ENCODE peak calls at places on chromosomes 11 and 22, in six cellular contexts. B is AG10803, H is prostate gland, L is Peyer's patch, V is fibroblast of mammary gland, U is cardiac muscle cell. A is an unnamed sample.

GRCh38 chr22:29342577-29343312 is 27.2 kb upstream of the RASL10A start:
- DNase-seq in B (no peak), H (peak), L (no peak), V (no peak), U (peak), A (no peak)

GRCh38 chr11:62054484-62055121 is 69.2 kb upstream of the INCENP start:
- DNase-seq in B (peak), H (no peak), L (peak), V (peak), U (no peak), A (no peak)

GRCh38 chr11:94544832-94545640 is 1.3 kb downstream of the FUT4 start:
- DNase-seq in B (peak), H (peak), L (peak), V (no peak), U (no peak), A (peak)

GRCh38 chr11:131592734-131593133 is 222.3 kb downstream of the NTM start:
- DNase-seq in B (no peak), H (no peak), L (no peak), V (no peak), U (no peak), A (no peak)

GRCh38 chr22:24181088-24181995 is at the start of gene SUSD2:
- DNase-seq in B (no peak), H (no peak), L (peak), V (no peak), U (peak), A (peak)

GRCh38 chr11:73398721-73399120 is 22.5 kb downstream of the RELT start:
- DNase-seq in B (no peak), H (no peak), L (no peak), V (no peak), U (no peak), A (no peak)

GRCh38 chr22:45842141-45842831 is 134.7 kb downstream of the WNT7B start:
- DNase-seq in B (peak), H (peak), L (no peak), V (peak), U (no peak), A (no peak)

GRCh38 chr22:22753526-22754267 is 109.3 kb downstream of the GGTLC2 start:
- DNase-seq in B (no peak), H (peak), L (peak), V (peak), U (no peak), A (peak)

GRCh38 chr11:73306069-73306468 is 2.0 kb upstream of the ARHGEF17 start:
- DNase-seq in B (no peak), H (no peak), L (no peak), V (no peak), U (no peak), A (no peak)

GRCh38 chr22:49573109-49573765 is 254.4 kb downstream of the BRD1 start:
- DNase-seq in B (no peak), H (no peak), L (peak), V (no peak), U (no peak), A (no peak)

GRCh38 chr11:62337682-62338181 is 484 bp downstream of the ASRGL1 start:
- DNase-seq in B (no peak), H (peak), L (peak), V (no peak), U (peak), A (peak)

GRCh38 chr11:35919244-35919643 is 24.6 kb upstream of the LDLRAD3 start:
- DNase-seq in B (no peak), H (no peak), L (no peak), V (no peak), U (no peak), A (no peak)

GRCh38 chr22:29269731-29270474 is 1.8 kb downstream of the EWSR1 start:
- DNase-seq in B (no peak), H (no peak), L (no peak), V (peak), U (peak), A (peak)

GRCh38 chr11:68021167-68021787 is 9.2 kb upstream of the NDUFS8 start:
- DNase-seq in B (no peak), H (no peak), L (peak), V (no peak), U (peak), A (no peak)

GRCh38 chr11:77193915-77194830 is 66.1 kb downstream of the MYO7A start:
- DNase-seq in B (no peak), H (no peak), L (peak), V (no peak), U (no peak), A (no peak)

GRCh38 chr11:126499124-126499752 is 143.8 kb downstream of the ST3GAL4 start:
- DNase-seq in B (no peak), H (no peak), L (no peak), V (no peak), U (no peak), A (no peak)

GRCh38 chr11:128505449-128506058 is 81.8 kb downstream of the ETS1 start:
- DNase-seq in B (no peak), H (no peak), L (no peak), V (no peak), U (no peak), A (no peak)

GRCh38 chr11:38791346-38791961 is 2193.4 kb upstream of the RAG2 start:
- DNase-seq in B (peak), H (peak), L (peak), V (peak), U (peak), A (no peak)

GRCh38 chr11:74984730-74985129 is 4.0 kb upstream of the NEU3 start:
- DNase-seq in B (no peak), H (no peak), L (no peak), V (no peak), U (no peak), A (no peak)

GRCh38 chr11:706439-706956 is 467 bp downstream of the EPS8L2 start:
- DNase-seq in B (peak), H (peak), L (no peak), V (peak), U (no peak), A (peak)

GRCh38 chr22:47089374-47089773 is 326.9 kb downstream of the TBC1D22A start:
- DNase-seq in B (no peak), H (no peak), L (peak), V (no peak), U (no peak), A (no peak)

GRCh38 chr22:36267058-36267457 is 14.1 kb downstream of the APOL1 start:
- DNase-seq in B (no peak), H (no peak), L (peak), V (no peak), U (no peak), A (no peak)

GRCh38 chr11:134173296-134173695 is 50.5 kb downstream of the NCAPD3 start:
- DNase-seq in B (no peak), H (no peak), L (no peak), V (no peak), U (no peak), A (no peak)

GRCh38 chr11:95081412-95081811 is 8.2 kb upstream of the ENDOD1 start:
- DNase-seq in B (no peak), H (no peak), L (no peak), V (no peak), U (no peak), A (no peak)

GRCh38 chr11:103737791-103738190 is 298.6 kb upstream of the DDI1 start:
- DNase-seq in B (no peak), H (no peak), L (no peak), V (no peak), U (no peak), A (no peak)

GRCh38 chr11:2579315-2580060 is 120.3 kb downstream of the KCNQ1OT1 start:
- DNase-seq in B (no peak), H (no peak), L (peak), V (no peak), U (no peak), A (peak)

GRCh38 chr11:45815747-45816146 is 10.8 kb downstream of the SLC35C1 start:
- DNase-seq in B (no peak), H (no peak), L (no peak), V (peak), U (no peak), A (no peak)
- TF ChIP-seq CTCF in B (no peak), H (no peak), L (no peak), V (no peak), U (no peak), A (no peak)

GRCh38 chr11:121482231-121483129 is 29.7 kb upstream of the SORL1-AS1 start:
- DNase-seq in B (no peak), H (no peak), L (peak), V (no peak), U (no peak), A (no peak)
- H3K4me3 ChIP-seq in B (no peak), H (no peak), L (no peak), V (no peak), U (no peak), A (no peak)

GRCh38 chr11:105130189-105130813 is 9.3 kb downstream of the CARD18 start:
- DNase-seq in B (no peak), H (no peak), L (no peak), V (no peak), U (no peak), A (no peak)
- TF ChIP-seq CTCF in B (no peak), H (no peak), L (no peak), V (no peak), U (no peak), A (no peak)

GRCh38 chr11:116791813-116792143 is at the start of gene APOA5:
- DNase-seq in B (no peak), H (no peak), L (no peak), V (no peak), U (no peak), A (no peak)

GRCh38 chr11:116792869-116793475 is 1.3 kb upstream of the APOA5 start:
- DNase-seq in B (peak), H (no peak), L (no peak), V (peak), U (no peak), A (no peak)

GRCh38 chr11:116790167-116791001 is 1.3 kb downstream of the APOA5 start:
- DNase-seq in B (no peak), H (no peak), L (no peak), V (no peak), U (no peak), A (no peak)

GRCh38 chr11:116792144-116792868 is 627 bp upstream of the APOA5 start:
- DNase-seq in B (no peak), H (no peak), L (no peak), V (no peak), U (no peak), A (no peak)

DNA sequence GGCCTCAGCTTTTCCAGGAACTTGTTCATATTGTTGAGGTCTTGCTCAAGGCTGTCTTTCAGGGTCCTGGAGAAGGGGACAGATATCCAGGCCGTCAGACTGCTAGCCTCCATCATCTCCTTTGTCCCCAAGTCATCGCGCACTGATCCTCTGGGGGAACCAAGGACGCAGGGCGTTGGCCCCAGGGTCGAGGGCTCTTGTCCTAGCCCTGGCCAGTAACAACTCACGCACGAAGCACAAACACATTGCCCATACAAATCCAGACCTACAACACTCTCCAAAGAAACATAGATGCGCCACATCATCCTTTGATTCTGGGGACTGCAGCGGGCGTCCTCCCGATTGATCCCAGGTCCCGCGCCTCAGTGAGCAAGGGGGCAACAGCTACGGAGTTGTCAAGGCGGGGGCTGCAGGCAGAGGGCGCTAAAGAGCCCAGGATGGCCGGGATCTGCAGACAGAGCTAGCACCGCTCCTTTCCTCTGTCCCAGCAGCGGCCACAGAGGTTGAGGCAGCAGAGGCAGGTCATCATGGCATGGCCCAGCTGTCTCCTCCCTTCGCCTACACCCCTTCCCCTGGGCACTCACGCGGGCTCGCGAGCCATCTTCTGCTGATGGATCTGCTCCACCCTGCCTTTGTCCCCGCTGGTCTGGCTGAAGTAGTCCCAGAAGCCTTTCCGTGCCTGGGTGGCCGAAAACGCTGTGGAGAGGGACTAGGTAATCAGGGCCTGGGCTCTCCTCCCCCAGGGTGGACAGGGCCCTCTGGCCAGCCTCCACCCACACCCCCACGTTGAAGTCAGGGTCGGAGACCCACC is 472 bp downstream of the APOA5 start:
- DNase-seq in B (peak), H (peak), L (peak), V (peak), U (peak), A (peak)
- H3K4me3 ChIP-seq in B (no peak), H (no peak), L (peak), V (peak), U (no peak), A (no peak)

DNA sequence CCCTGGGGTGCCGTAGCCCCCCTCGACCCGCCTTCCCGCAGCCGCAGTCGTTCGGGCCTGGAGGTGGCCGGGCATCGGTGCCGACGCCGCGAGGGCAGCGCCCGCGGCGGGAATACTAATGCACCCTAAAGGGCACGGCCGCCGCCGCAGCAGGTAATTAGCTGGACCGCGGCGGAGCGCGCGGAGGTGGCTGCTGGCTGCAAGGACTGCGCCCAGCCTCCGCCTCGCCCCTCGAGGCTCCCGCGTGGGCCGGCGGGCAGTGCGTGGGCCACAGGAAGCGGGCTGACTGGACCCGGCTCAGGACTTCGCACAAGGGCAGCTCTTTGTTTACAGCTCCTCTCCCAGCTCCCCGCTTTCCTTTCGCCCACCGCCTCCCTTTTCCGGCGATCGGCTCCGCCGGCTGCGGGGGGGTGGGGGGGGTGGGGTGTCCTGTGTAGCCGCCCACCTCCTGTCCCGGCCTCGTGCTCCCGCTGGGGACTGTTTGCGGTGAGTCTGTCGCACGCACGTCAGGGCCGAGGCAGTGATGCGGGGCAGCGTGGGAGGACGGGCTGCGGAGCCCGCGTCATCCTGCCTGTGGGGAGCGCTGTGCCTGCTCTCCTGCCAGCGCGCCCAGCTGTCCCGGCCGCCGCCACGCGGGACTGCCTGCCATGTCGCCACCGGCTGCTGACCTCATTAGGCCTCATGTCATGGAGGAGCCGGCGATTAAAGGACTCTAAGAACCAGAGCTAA is 53.2 kb downstream of the GRIK4 start:
- DNase-seq in B (peak), H (no peak), L (no peak), V (peak), U (peak), A (no peak)
- TF ChIP-seq CTCF in B (peak), H (no peak), L (no peak), V (no peak), U (peak), A (no peak)

GRCh38 chr11:84215671-84216070 is 929.5 kb upstream of the CCDC90B start:
- DNase-seq in B (peak), H (no peak), L (no peak), V (peak), U (no peak), A (no peak)
- H3K4me3 ChIP-seq in B (no peak), H (no peak), L (no peak), V (no peak), U (no peak), A (no peak)

A was measured in mucosa of descending colon.